ENCODE peak calls at places on chromosomes 16 and 17, in five cellular contexts. One of them, this sample, is unnamed. For H4K20me1, the result is how much of the 10 kb centered on the place peaks cover.

GRCh38 chr16:73232555-73233422 is 184.9 kb upstream of the ZFHX3 start:
- DNase-seq in IMR-90: peak
- DNase-seq in GM23248: no peak
- DNase-seq in neural progenitor cell: no peak
- DNase-seq in hepatocyte: peak
- DNase-seq in this sample: peak

GRCh38 chr16:86158688-86159360 is 259.9 kb downstream of the IRF8 start:
- DNase-seq in IMR-90: peak
- DNase-seq in GM23248: no peak
- DNase-seq in neural progenitor cell: no peak
- DNase-seq in hepatocyte: no peak
- DNase-seq in this sample: no peak

GRCh38 chr16:58464047-58464915 is 35.7 kb upstream of the NDRG4 start:
- DNase-seq in IMR-90: no peak
- DNase-seq in GM23248: peak
- DNase-seq in neural progenitor cell: peak
- DNase-seq in hepatocyte: peak
- DNase-seq in this sample: no peak

GRCh38 chr17:7855643-7856080 is 796 bp downstream of the TMEM88 start:
- DNase-seq in IMR-90: no peak
- DNase-seq in GM23248: no peak
- DNase-seq in neural progenitor cell: no peak
- DNase-seq in hepatocyte: no peak
- DNase-seq in this sample: no peak

GRCh38 chr16:9159839-9160550 is 68.6 kb downstream of the HAPSTR1 start:
- DNase-seq in IMR-90: peak
- DNase-seq in GM23248: peak
- DNase-seq in neural progenitor cell: peak
- DNase-seq in hepatocyte: peak
- DNase-seq in this sample: no peak

GRCh38 chr16:87198328-87198731 is 118.9 kb downstream of the C16orf95 start:
- DNase-seq in IMR-90: peak
- DNase-seq in GM23248: peak
- DNase-seq in neural progenitor cell: no peak
- DNase-seq in hepatocyte: no peak
- DNase-seq in this sample: peak

GRCh38 chr16:23392223-23392600 is 60.8 kb downstream of the COG7 start:
- DNase-seq in IMR-90: no peak
- DNase-seq in GM23248: no peak
- DNase-seq in neural progenitor cell: no peak
- DNase-seq in hepatocyte: no peak
- DNase-seq in this sample: no peak

GRCh38 chr17:39603304-39604016 is 4.3 kb downstream of the NEUROD2 start:
- DNase-seq in IMR-90: no peak
- DNase-seq in GM23248: no peak
- DNase-seq in neural progenitor cell: no peak
- DNase-seq in hepatocyte: no peak
- DNase-seq in this sample: peak

GRCh38 chr17:8818047-8818446 is 18.9 kb upstream of the MFSD6L start:
- DNase-seq in IMR-90: no peak
- DNase-seq in GM23248: no peak
- DNase-seq in neural progenitor cell: no peak
- DNase-seq in hepatocyte: no peak
- DNase-seq in this sample: no peak

GRCh38 chr17:41516147-41516827 is 2.4 kb downstream of the KRT15 start:
- DNase-seq in IMR-90: no peak
- DNase-seq in GM23248: no peak
- DNase-seq in neural progenitor cell: no peak
- DNase-seq in hepatocyte: no peak
- DNase-seq in this sample: no peak

GRCh38 chr17:80313160-80313829 is 52.6 kb downstream of the RNF213 start:
- DNase-seq in IMR-90: no peak
- DNase-seq in GM23248: no peak
- DNase-seq in neural progenitor cell: no peak
- DNase-seq in hepatocyte: no peak
- DNase-seq in this sample: no peak

GRCh38 chr16:88130016-88130415 is 178.8 kb downstream of the BANP start:
- DNase-seq in IMR-90: no peak
- DNase-seq in GM23248: no peak
- DNase-seq in neural progenitor cell: no peak
- DNase-seq in hepatocyte: no peak
- DNase-seq in this sample: no peak

DNA sequence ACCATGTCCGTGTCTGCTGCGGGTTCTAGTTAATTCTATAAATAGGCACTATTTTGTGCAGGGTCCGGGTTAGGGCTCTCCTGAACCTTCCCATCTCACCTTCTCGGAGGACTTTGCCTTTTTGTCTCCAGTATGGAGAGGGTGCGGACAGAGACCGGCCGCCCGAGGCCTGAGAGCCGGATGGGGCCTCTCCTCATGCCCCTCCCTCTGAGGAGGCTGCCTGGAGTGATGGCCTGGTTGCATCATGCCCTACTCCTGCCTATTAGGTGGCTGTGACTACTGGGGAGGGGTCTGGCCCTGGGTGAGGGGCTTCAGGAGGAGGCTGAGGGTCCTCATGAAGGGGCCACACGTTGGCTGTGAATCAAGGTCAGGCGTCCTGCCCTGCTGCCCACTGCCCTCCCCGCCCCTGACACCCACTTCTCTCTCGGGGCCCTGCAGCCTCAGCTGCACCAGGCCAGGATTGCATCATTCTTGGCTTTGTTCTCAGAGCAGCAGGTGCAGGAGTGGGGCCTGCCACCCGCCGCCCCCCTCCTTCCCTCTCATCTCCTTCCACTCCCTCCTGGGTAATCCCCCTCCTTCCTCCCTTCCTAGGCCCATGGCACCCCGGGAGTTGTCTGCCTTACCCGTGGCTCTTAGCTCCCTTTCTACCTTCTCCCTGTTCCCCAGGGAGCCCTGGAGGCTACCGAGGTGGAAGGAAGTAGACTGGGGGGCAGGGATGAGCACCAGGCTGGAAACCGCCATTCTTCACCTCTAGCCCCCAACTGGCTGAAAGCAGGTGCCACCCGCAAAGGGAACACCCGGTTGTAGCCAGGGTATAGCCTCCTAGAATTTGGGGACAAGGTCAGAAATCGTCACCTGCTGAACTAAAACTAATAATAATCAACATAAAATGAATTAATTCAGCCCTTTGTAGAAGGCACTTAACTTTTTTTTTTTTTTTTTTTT is 12.7 kb upstream of the ARHGAP23 start:
- DNase-seq in IMR-90: peak
- DNase-seq in GM23248: peak
- DNase-seq in neural progenitor cell: peak
- DNase-seq in hepatocyte: peak
- DNase-seq in this sample: peak
- H3K4me3 ChIP-seq in IMR-90: no peak
- H3K4me3 ChIP-seq in GM23248: peak
- H3K4me3 ChIP-seq in neural progenitor cell: peak
- H3K4me3 ChIP-seq in hepatocyte: peak
- H3K4me3 ChIP-seq in this sample: peak

DNA sequence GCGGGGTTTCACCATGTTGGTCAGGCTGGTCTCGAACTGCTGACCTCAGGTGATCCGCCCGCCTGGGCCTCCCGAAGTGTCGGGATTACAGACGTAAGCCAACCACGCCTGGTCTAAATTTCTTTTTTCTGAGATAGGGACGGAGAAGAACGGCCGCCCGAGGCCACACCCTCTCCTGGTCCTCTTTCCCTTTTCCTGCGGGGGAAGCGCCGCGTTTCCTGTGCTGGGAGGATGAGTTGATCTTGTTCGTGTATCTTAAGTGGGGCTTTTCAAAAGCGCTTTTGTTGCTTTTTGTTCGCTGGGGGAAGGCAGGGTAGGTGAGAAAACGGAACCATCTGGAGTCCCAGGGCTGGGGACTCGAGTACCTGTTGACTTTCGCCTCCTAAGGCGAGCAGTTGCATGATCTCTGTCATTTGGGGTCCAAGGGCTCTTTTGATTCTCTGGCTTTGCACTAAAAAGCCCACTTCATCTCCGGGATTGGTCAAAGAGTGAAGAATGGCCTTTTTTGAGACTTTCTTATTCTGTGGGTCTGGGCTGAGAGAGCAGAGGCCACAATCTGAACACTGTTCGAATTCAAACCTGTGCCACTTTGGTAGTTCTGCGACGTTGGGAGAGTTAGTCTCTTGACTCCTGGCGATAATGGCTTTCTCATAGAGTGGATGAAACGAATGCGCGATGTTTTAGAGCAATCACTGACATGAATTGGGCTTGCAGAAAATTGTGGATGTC is 1.3 kb downstream of the FUS start:
- DNase-seq in IMR-90: peak
- DNase-seq in GM23248: peak
- DNase-seq in neural progenitor cell: peak
- DNase-seq in hepatocyte: peak
- DNase-seq in this sample: peak
- H4K20me1 ChIP-seq in IMR-90: half or more
- H4K20me1 ChIP-seq in GM23248: under half
- H4K20me1 ChIP-seq in neural progenitor cell: half or more
- H4K20me1 ChIP-seq in hepatocyte: half or more
- H4K20me1 ChIP-seq in this sample: under half

GRCh38 chr17:58412910-58413630 is 4.3 kb downstream of the RNF43 start:
- DNase-seq in IMR-90: peak
- DNase-seq in GM23248: no peak
- DNase-seq in neural progenitor cell: no peak
- DNase-seq in hepatocyte: no peak
- DNase-seq in this sample: no peak
- H3K4me3 ChIP-seq in IMR-90: no peak
- H3K4me3 ChIP-seq in GM23248: no peak
- H3K4me3 ChIP-seq in neural progenitor cell: no peak
- H3K4me3 ChIP-seq in hepatocyte: peak
- H3K4me3 ChIP-seq in this sample: no peak

DNA sequence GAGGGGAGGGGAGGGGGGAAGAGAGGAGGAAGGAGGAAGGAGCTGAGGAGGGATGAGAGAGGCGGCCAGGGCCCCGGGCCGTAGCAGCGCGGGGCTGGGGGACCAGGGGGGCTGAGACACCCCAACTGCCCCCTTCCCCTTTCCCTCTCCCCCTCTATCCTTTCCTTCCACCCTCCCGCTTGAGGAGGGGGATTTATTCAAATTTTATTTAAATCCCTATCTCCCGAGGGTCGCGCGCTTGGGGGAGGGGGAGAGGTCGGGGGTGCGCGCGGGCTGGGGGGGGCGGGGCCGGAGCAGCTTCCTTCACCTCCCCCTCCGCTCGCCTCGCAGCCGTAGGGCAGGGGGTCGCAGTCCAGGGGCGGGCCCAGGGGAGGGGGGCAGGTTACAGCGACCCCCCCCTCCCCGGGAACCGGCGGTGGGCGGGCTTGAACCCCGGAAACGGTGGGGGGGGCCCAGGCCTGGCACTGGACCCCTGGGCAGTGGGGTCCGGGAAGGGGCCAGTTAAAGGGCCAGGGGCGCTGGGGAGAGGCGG is at the start of gene FBXL19:
- DNase-seq in IMR-90: no peak
- DNase-seq in GM23248: peak
- DNase-seq in neural progenitor cell: peak
- DNase-seq in hepatocyte: peak
- DNase-seq in this sample: peak
- H4K20me1 ChIP-seq in IMR-90: under half
- H4K20me1 ChIP-seq in GM23248: under half
- H4K20me1 ChIP-seq in neural progenitor cell: under half
- H4K20me1 ChIP-seq in hepatocyte: under half
- H4K20me1 ChIP-seq in this sample: under half

GRCh38 chr16:68470461-68471150 is 22.3 kb upstream of the SMPD3 start:
- DNase-seq in IMR-90: no peak
- DNase-seq in GM23248: no peak
- DNase-seq in neural progenitor cell: no peak
- DNase-seq in hepatocyte: no peak
- DNase-seq in this sample: peak
- H3K4me3 ChIP-seq in IMR-90: no peak
- H3K4me3 ChIP-seq in GM23248: no peak
- H3K4me3 ChIP-seq in neural progenitor cell: no peak
- H3K4me3 ChIP-seq in hepatocyte: no peak
- H3K4me3 ChIP-seq in this sample: peak

DNA sequence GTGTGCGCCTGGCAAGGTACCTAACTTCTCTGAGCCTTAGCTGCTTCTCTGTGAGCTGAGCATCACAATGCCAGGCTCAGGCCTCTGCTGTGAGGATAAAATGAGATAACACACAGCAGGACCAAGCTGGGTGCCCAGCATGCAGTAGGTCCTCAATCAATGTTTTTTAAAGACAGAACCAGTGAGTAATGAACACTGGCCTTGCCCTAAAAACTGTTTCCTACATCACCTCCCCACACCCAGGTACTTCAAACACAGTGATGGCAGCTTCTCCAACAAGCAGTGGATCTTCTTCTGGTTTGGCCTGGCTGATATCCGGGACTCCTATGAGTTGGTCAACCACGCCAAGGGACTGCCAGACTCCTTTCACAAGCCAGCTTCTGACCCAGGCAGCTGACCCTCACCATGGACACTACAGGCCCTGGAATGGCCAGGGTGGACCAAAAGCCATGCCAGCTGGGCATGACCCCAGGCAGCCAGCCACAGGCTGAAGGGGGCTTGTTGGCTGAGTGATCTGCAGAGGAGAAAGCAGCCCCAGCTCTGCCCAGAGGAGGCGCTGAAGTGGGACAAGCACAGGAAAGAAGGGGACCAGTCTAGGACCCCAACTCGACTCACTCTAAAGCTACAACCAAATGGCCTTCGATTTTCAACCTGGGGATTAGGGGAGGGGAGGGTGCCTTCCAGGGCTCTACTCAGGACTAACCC is 3.9 kb downstream of the NAGS start:
- DNase-seq in IMR-90: no peak
- DNase-seq in GM23248: no peak
- DNase-seq in neural progenitor cell: no peak
- DNase-seq in hepatocyte: no peak
- DNase-seq in this sample: peak
- H4K20me1 ChIP-seq in IMR-90: under half
- H4K20me1 ChIP-seq in GM23248: under half
- H4K20me1 ChIP-seq in neural progenitor cell: under half
- H4K20me1 ChIP-seq in hepatocyte: under half
- H4K20me1 ChIP-seq in this sample: under half

GRCh38 chr17:48589060-48589830 is 796 bp downstream of the HOXB3 start:
- DNase-seq in IMR-90: peak
- DNase-seq in GM23248: no peak
- DNase-seq in neural progenitor cell: no peak
- DNase-seq in hepatocyte: no peak
- DNase-seq in this sample: no peak

GRCh38 chr17:48588074-48588415 is 2.0 kb downstream of the HOXB3 start:
- DNase-seq in IMR-90: no peak
- DNase-seq in GM23248: no peak
- DNase-seq in neural progenitor cell: no peak
- DNase-seq in hepatocyte: no peak
- DNase-seq in this sample: no peak

GRCh38 chr17:48586355-48586924 is 3.6 kb downstream of the HOXB3 start:
- DNase-seq in IMR-90: peak
- DNase-seq in GM23248: no peak
- DNase-seq in neural progenitor cell: no peak
- DNase-seq in hepatocyte: no peak
- DNase-seq in this sample: no peak

GRCh38 chr17:48588519-48588918 is 1.5 kb downstream of the HOXB3 start:
- DNase-seq in IMR-90: peak
- DNase-seq in GM23248: peak
- DNase-seq in neural progenitor cell: no peak
- DNase-seq in hepatocyte: no peak
- DNase-seq in this sample: no peak

GRCh38 chr17:48587276-48588073 is 2.6 kb downstream of the HOXB3 start:
- DNase-seq in IMR-90: peak
- DNase-seq in GM23248: no peak
- DNase-seq in neural progenitor cell: no peak
- DNase-seq in hepatocyte: no peak
- DNase-seq in this sample: no peak
- H3K4me3 ChIP-seq in IMR-90: peak
- H3K4me3 ChIP-seq in GM23248: no peak
- H3K4me3 ChIP-seq in neural progenitor cell: no peak
- H3K4me3 ChIP-seq in hepatocyte: no peak
- H3K4me3 ChIP-seq in this sample: no peak

This sample was measured in osteoblast.